ENCODE peak calls at places on chromosomes 4 and X, in seven cellular contexts. L is tibial nerve, B is endothelial cell of umbilical vein, G is AG04449, Y is hepatocyte, M is coronary artery, F is foreskin fibroblast. W is an unnamed sample.

GRCh38 chr4:129261584-129261983 is 165.6 kb downstream of the C4orf33 start:
- DNase-seq in Y (no peak), B (no peak), F (no peak), M (no peak), G (no peak), L (no peak), W (no peak)

GRCh38 chr4:103032575-103032974 is 13.1 kb upstream of the SLC9B1 start:
- DNase-seq in L (no peak), F (peak), Y (peak), B (peak), M (no peak), G (no peak), W (no peak)

GRCh38 chrX:72498782-72499181 is 73.9 kb downstream of the HDAC8 start:
- DNase-seq in G (no peak), Y (no peak), B (no peak), F (peak), M (no peak), L (no peak), W (no peak)

GRCh38 chrX:3176439-3176820 is 135.2 kb downstream of the ARSF start:
- DNase-seq in F (peak), G (peak), M (no peak), Y (peak), L (no peak), B (no peak), W (no peak)

GRCh38 chrX:150692837-150693781 is at the start of gene MTMR1:
- DNase-seq in M (no peak), B (peak), Y (peak), G (no peak), L (no peak), F (peak), W (peak)

GRCh38 chr4:22003878-22004277 is 55.3 kb upstream of the KCNIP4 start:
- DNase-seq in B (no peak), L (no peak), Y (no peak), M (no peak), G (no peak), F (no peak), W (no peak)

GRCh38 chr4:4914965-4915845 is 55.7 kb downstream of the MSX1 start:
- DNase-seq in G (no peak), F (no peak), L (no peak), M (peak), Y (no peak), B (no peak), W (no peak)

GRCh38 chr4:183808102-183808466 is 97.0 kb upstream of the STOX2 start:
- DNase-seq in Y (no peak), G (no peak), B (no peak), F (no peak), L (no peak), M (no peak), W (no peak)

GRCh38 chr4:7979652-7979968 is 39.9 kb upstream of the AFAP1 start:
- DNase-seq in B (no peak), Y (no peak), F (no peak), L (no peak), M (no peak), G (no peak), W (no peak)

GRCh38 chrX:100328342-100328741 is 81.7 kb downstream of the PCDH19 start:
- DNase-seq in B (no peak), G (no peak), L (no peak), Y (no peak), F (no peak), M (no peak), W (no peak)

GRCh38 chrX:134640914-134641313 is 17.4 kb downstream of the PLAC1 start:
- DNase-seq in G (no peak), F (no peak), Y (no peak), L (no peak), M (no peak), B (no peak), W (no peak)

GRCh38 chrX:9942086-9942485 is 25.1 kb upstream of the CLDN34 start:
- DNase-seq in G (no peak), F (no peak), L (no peak), M (no peak), Y (no peak), B (peak), W (no peak)

GRCh38 chr4:27702710-27703431 is 842.2 kb downstream of the STIM2 start:
- DNase-seq in B (no peak), G (no peak), M (no peak), Y (peak), F (no peak), L (no peak), W (no peak)

DNA sequence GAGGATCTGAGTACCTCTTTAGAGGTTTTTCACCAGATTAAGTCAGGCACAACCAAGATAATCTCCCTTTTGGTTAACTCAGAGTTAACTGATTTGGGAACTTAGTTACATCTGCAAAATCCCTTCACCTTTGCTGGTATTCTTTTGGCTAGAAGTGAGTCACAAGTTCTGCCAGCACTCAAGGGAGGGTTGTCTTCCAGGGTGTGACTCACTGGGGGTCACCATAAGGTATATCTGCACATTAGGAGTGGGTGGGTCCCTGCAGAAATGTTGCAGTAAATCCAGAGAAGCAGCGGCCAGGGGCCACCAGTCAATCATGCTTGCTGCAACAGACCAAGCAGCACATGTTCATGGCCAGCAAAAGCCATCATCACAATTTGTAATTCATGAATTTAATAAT is 59.8 kb upstream of the MAML3 start:
- DNase-seq in L (no peak), G (no peak), Y (peak), M (no peak), B (no peak), F (peak), W (no peak)
- TF ChIP-seq CTCF in L (no peak), G (no peak), Y (no peak), M (no peak), B (no peak), F (no peak), W (no peak)

GRCh38 chr4:39469429-39470077 is 10.7 kb downstream of the LIAS start:
- DNase-seq in Y (peak), M (no peak), G (peak), B (peak), F (peak), L (peak), W (peak)
- H3K4me3 ChIP-seq in Y (no peak), M (no peak), G (no peak), B (no peak), F (no peak), L (no peak), W (no peak)

DNA sequence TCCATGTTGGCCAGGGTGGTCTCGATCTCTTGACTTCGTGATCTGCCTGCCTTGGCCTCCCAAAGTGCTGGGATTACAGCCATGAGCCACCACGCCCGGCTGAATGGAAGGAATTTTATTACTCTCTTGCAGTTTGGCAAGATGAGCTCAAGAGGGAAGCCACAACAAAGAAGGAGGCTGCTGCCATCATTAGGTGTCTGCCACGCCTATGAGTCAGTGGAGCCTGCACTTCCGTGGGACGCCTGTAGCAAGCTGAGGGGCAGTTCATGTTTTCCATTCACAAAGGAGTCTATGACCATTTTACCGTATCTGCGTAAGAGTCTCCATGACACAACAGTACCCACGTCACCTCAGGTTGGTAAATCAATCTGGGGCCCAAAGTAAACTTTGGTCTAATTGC is 51.2 kb upstream of the CHRNA9 start:
- DNase-seq in L (no peak), G (no peak), Y (no peak), F (no peak), B (no peak), M (no peak), W (no peak)
- TF ChIP-seq CTCF in L (no peak), G (no peak), Y (no peak), F (no peak), B (no peak), M (no peak), W (no peak)

GRCh38 chr4:2064276-2064991 is 5.3 kb downstream of the NAT8L start:
- DNase-seq in M (no peak), Y (no peak), B (no peak), L (no peak), G (no peak), F (no peak), W (no peak)
- H3K4me3 ChIP-seq in M (no peak), Y (no peak), B (no peak), L (no peak), G (no peak), F (no peak), W (no peak)

DNA sequence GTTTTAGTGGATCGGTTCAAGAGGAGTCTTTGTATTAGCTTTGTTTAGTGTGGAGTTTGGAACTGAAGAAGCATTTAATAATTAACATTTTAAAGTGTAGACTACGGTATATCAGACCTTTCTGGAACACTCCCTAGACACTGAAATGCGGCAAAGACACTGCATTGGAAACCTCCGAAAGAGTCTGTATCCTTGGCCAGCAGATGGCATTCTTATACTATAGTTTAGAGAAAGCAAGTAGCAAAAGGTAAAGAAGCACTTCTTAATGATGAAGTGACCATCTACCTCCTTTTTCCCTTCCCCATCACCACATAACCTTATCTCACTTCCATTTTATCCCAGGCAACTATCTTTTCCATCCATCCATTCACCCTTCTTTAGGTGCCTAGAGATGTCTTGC is 7.6 kb downstream of the FABP2 start:
- DNase-seq in B (peak), Y (peak), F (peak), G (no peak), M (no peak), L (peak), W (peak)
- TF ChIP-seq CTCF in B (peak), Y (peak), F (peak), G (peak), M (no peak), L (peak), W (no peak)

GRCh38 chr4:74109116-74109791 is 10.3 kb upstream of the CXCL2 start:
- DNase-seq in Y (peak), F (peak), M (no peak), G (peak), L (peak), B (peak), W (no peak)
- H3K4me3 ChIP-seq in Y (no peak), F (no peak), M (no peak), G (no peak), L (no peak), B (no peak), W (no peak)

GRCh38 chr4:152777488-152777887 is 2.0 kb downstream of the TIGD4 start:
- DNase-seq in L (no peak), Y (no peak), G (no peak), F (no peak), B (no peak), M (no peak), W (no peak)

GRCh38 chr4:152776352-152776751 is 3.2 kb downstream of the TIGD4 start:
- DNase-seq in F (peak), G (no peak), Y (no peak), B (peak), L (no peak), M (no peak), W (no peak)

GRCh38 chr4:152778656-152779512 is 646 bp downstream of the TIGD4 start:
- DNase-seq in Y (peak), M (no peak), G (no peak), F (peak), L (peak), B (peak), W (peak)

GRCh38 chr4:152780267-152780811 is 585 bp downstream of the ARFIP1 start:
- DNase-seq in Y (peak), L (no peak), G (no peak), B (no peak), F (peak), M (no peak), W (peak)

GRCh38 chr4:152779513-152780266 is at the start of the genes ARFIP1 and TIGD4:
- DNase-seq in G (peak), L (peak), M (peak), B (peak), F (peak), Y (peak), W (peak)
- TF ChIP-seq CTCF in G (no peak), L (peak), M (no peak), B (no peak), F (no peak), Y (peak), W (peak)

GRCh38 chr4:17309567-17310268 is 202.2 kb downstream of the QDPR start:
- DNase-seq in G (no peak), B (peak), L (no peak), M (no peak), Y (no peak), F (peak), W (no peak)
- H3K4me3 ChIP-seq in G (no peak), B (no peak), L (no peak), M (no peak), Y (no peak), F (no peak), W (no peak)

GRCh38 chr4:26573389-26573794 is 10.5 kb upstream of the TBC1D19 start:
- DNase-seq in M (no peak), B (no peak), F (peak), G (no peak), Y (no peak), L (no peak), W (no peak)
- TF ChIP-seq CTCF in M (no peak), B (no peak), F (no peak), G (no peak), Y (no peak), L (no peak), W (no peak)

GRCh38 chr4:6943012-6943869 is 33.6 kb downstream of the TBC1D14 start:
- DNase-seq in Y (no peak), F (no peak), M (no peak), G (no peak), L (no peak), B (no peak), W (no peak)

GRCh38 chr4:6944311-6945051 is 34.9 kb downstream of the TBC1D14 start:
- DNase-seq in L (no peak), M (no peak), Y (no peak), G (no peak), F (no peak), B (peak), W (no peak)

GRCh38 chr4:6945052-6945409 is 35.4 kb downstream of the TBC1D14 start:
- DNase-seq in M (no peak), Y (no peak), B (no peak), F (no peak), L (no peak), G (no peak), W (no peak)

GRCh38 chr4:6942238-6942800 is 32.7 kb downstream of the TBC1D14 start:
- DNase-seq in G (peak), B (peak), Y (peak), M (no peak), L (no peak), F (peak), W (no peak)

GRCh38 chr4:6943870-6944195 is 34.2 kb downstream of the TBC1D14 start:
- DNase-seq in F (no peak), L (no peak), Y (no peak), B (no peak), G (no peak), M (no peak), W (no peak)
- H3K4me3 ChIP-seq in F (no peak), L (no peak), Y (no peak), B (no peak), G (no peak), M (no peak), W (no peak)

W was measured in heart right ventricle.